ENCODE peak calls at places on chromosomes 4 and X, in seven cellular contexts. One of them, this sample, is unnamed.

GRCh38 chr4:15515106-15515505 is 45.4 kb downstream of the CC2D2A start:
- DNase-seq in tibial nerve: no peak
- DNase-seq in lower lobe of right lung: no peak
- DNase-seq in OCI-LY7: no peak
- DNase-seq in pancreas: no peak
- DNase-seq in Panc1: no peak
- DNase-seq in left lung: no peak
- DNase-seq in this sample: no peak

GRCh38 chrX:153637121-153638040 is 9.6 kb upstream of the DUSP9 start:
- DNase-seq in tibial nerve: no peak
- DNase-seq in lower lobe of right lung: no peak
- DNase-seq in OCI-LY7: no peak
- DNase-seq in pancreas: no peak
- DNase-seq in Panc1: no peak
- DNase-seq in left lung: no peak
- DNase-seq in this sample: no peak

GRCh38 chr4:100707786-100708185 is 190.0 kb upstream of the EMCN start:
- DNase-seq in tibial nerve: no peak
- DNase-seq in lower lobe of right lung: no peak
- DNase-seq in OCI-LY7: no peak
- DNase-seq in pancreas: no peak
- DNase-seq in Panc1: no peak
- DNase-seq in left lung: no peak
- DNase-seq in this sample: no peak

GRCh38 chr4:8188743-8189550 is 10.1 kb upstream of the SH3TC1 start:
- DNase-seq in tibial nerve: no peak
- DNase-seq in lower lobe of right lung: peak; percentile 82
- DNase-seq in OCI-LY7: no peak
- DNase-seq in pancreas: peak; percentile 61
- DNase-seq in Panc1: no peak
- DNase-seq in left lung: peak; percentile 85
- DNase-seq in this sample: no peak

GRCh38 chrX:65587616-65588526 is 53.3 kb upstream of the LAS1L start:
- DNase-seq in tibial nerve: peak; percentile 78
- DNase-seq in lower lobe of right lung: peak; percentile 75
- DNase-seq in OCI-LY7: no peak
- DNase-seq in pancreas: peak; percentile 29
- DNase-seq in Panc1: no peak
- DNase-seq in left lung: peak; percentile 70
- DNase-seq in this sample: no peak

GRCh38 chrX:10433296-10433965 is 187.0 kb downstream of the MID1 start:
- DNase-seq in tibial nerve: no peak
- DNase-seq in lower lobe of right lung: no peak
- DNase-seq in OCI-LY7: no peak
- DNase-seq in pancreas: no peak
- DNase-seq in Panc1: no peak
- DNase-seq in left lung: no peak
- DNase-seq in this sample: no peak

GRCh38 chrX:12497832-12498591 is 293.2 kb upstream of the PRPS2 start:
- DNase-seq in tibial nerve: no peak
- DNase-seq in lower lobe of right lung: no peak
- DNase-seq in OCI-LY7: peak; percentile 59
- DNase-seq in pancreas: no peak
- DNase-seq in Panc1: peak; percentile 10
- DNase-seq in left lung: no peak
- DNase-seq in this sample: no peak

GRCh38 chr4:33302298-33302697 is 2582.1 kb downstream of the PCDH7 start:
- DNase-seq in tibial nerve: no peak
- DNase-seq in lower lobe of right lung: no peak
- DNase-seq in OCI-LY7: no peak
- DNase-seq in pancreas: no peak
- DNase-seq in Panc1: no peak
- DNase-seq in left lung: no peak
- DNase-seq in this sample: no peak

GRCh38 chr4:165867961-165868360 is 5.1 kb upstream of the TLL1 start:
- DNase-seq in tibial nerve: no peak
- DNase-seq in lower lobe of right lung: no peak
- DNase-seq in OCI-LY7: no peak
- DNase-seq in pancreas: no peak
- DNase-seq in Panc1: no peak
- DNase-seq in left lung: no peak
- DNase-seq in this sample: no peak

GRCh38 chr4:38189445-38189844 is 229.2 kb downstream of the PTTG2 start:
- DNase-seq in tibial nerve: no peak
- DNase-seq in lower lobe of right lung: no peak
- DNase-seq in OCI-LY7: no peak
- DNase-seq in pancreas: no peak
- DNase-seq in Panc1: peak; percentile 77
- DNase-seq in left lung: no peak
- DNase-seq in this sample: peak; percentile 45

DNA sequence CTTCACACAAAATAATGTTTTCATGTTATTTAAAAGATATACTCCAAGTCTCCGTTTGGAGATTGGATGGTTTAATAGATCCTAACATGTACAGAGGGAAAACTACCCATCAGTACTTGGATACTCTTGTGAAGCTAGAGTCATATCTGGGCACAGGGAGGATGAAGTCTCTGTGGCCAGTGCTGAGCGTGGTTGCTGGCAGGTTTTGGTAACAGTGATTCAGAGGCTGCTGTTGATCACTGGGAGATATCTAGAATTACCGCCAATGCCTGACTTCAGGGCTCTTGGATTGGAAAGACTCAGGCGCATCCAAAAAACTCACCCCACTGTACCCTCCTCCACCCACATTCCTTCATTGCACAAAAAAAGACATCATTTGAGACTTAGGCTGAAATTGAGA is 107.2 kb upstream of the PGRMC2 start:
- DNase-seq in tibial nerve: peak; percentile 26
- DNase-seq in lower lobe of right lung: no peak
- DNase-seq in OCI-LY7: no peak
- DNase-seq in pancreas: no peak
- DNase-seq in Panc1: no peak
- DNase-seq in left lung: no peak
- DNase-seq in this sample: no peak
- H3K4me1 ChIP-seq in tibial nerve: no peaks in the 10 kb centered on the region
- H3K4me1 ChIP-seq in lower lobe of right lung: no peaks in the 10 kb centered on the region
- H3K4me1 ChIP-seq in OCI-LY7: no peaks in the 10 kb centered on the region
- H3K4me1 ChIP-seq in pancreas: no peaks in the 10 kb centered on the region
- H3K4me1 ChIP-seq in Panc1: no peaks in the 10 kb centered on the region
- H3K4me1 ChIP-seq in left lung: no peaks in the 10 kb centered on the region
- H3K4me1 ChIP-seq in this sample: peaks cover 14% of the 10 kb centered on the region

GRCh38 chr4:185774815-185775684 is 36.9 kb downstream of the SORBS2 start:
- DNase-seq in tibial nerve: no peak
- DNase-seq in lower lobe of right lung: peak; percentile 51
- DNase-seq in OCI-LY7: no peak
- DNase-seq in pancreas: peak; percentile 68
- DNase-seq in Panc1: no peak
- DNase-seq in left lung: peak; percentile 64
- DNase-seq in this sample: peak; percentile 89

GRCh38 chr4:185772391-185773093 is 39.5 kb downstream of the SORBS2 start:
- DNase-seq in tibial nerve: no peak
- DNase-seq in lower lobe of right lung: no peak
- DNase-seq in OCI-LY7: no peak
- DNase-seq in pancreas: no peak
- DNase-seq in Panc1: no peak
- DNase-seq in left lung: no peak
- DNase-seq in this sample: no peak

GRCh38 chr4:185775792-185776555 is 36.0 kb downstream of the SORBS2 start:
- DNase-seq in tibial nerve: no peak
- DNase-seq in lower lobe of right lung: no peak
- DNase-seq in OCI-LY7: no peak
- DNase-seq in pancreas: no peak
- DNase-seq in Panc1: no peak
- DNase-seq in left lung: no peak
- DNase-seq in this sample: no peak

GRCh38 chr4:185773419-185773818 is 38.6 kb downstream of the SORBS2 start:
- DNase-seq in tibial nerve: no peak
- DNase-seq in lower lobe of right lung: peak; percentile 67
- DNase-seq in OCI-LY7: no peak
- DNase-seq in pancreas: peak; percentile 88
- DNase-seq in Panc1: no peak
- DNase-seq in left lung: peak; percentile 42
- DNase-seq in this sample: no peak

DNA sequence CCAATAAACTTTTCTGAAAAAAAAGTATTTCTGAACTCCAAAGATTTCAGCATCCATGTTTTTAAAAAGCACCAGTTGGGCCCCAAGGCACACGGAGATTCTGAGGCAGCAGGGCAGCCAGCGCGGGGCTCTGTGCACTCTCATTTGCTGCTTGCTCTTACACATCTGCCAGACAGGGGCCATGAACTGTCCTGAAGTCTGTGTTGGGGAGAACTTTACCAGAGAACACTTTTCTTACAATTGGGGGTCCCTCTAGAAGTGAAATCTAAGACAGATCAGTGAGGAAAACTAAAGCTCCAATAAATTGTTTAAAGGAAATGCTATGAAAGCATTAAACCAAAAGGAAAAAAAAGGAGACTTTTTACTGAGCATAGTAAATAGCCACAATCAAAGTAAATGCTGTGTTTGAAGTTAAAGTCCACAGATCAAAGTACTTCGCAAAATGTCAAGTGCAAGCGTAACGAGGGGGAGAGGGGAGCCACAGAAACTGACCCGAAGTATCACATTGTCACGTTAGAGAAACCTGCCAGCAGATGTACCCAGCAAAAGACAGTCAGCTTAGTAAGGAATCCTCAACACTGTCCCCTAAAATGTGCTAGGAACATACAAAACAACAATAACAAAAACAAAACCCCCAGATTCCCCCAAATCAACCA is 37.8 kb downstream of the SORBS2 start:
- DNase-seq in tibial nerve: no peak
- DNase-seq in lower lobe of right lung: no peak
- DNase-seq in OCI-LY7: no peak
- DNase-seq in pancreas: peak; percentile 38
- DNase-seq in Panc1: no peak
- DNase-seq in left lung: no peak
- DNase-seq in this sample: no peak
- H3K4me3 ChIP-seq in tibial nerve: peak overlapping the region; percentile 11
- H3K4me3 ChIP-seq in lower lobe of right lung: peak overlapping the region; percentile 37
- H3K4me3 ChIP-seq in OCI-LY7: no peak overlapping the region
- H3K4me3 ChIP-seq in pancreas: no peak overlapping the region
- H3K4me3 ChIP-seq in Panc1: no peak overlapping the region
- H3K4me3 ChIP-seq in left lung: peak overlapping the region; percentile 21
- H3K4me3 ChIP-seq in this sample: peak overlapping the region; percentile 30

GRCh38 chrX:1242901-1243402 is 25.7 kb upstream of the CSF2RA start:
- DNase-seq in tibial nerve: no peak
- DNase-seq in lower lobe of right lung: no peak
- DNase-seq in OCI-LY7: no peak
- DNase-seq in pancreas: no peak
- DNase-seq in Panc1: no peak
- DNase-seq in left lung: no peak
- DNase-seq in this sample: no peak
- H3K27ac ChIP-seq in tibial nerve: no peak overlapping the region
- H3K27ac ChIP-seq in lower lobe of right lung: no peak overlapping the region
- H3K27ac ChIP-seq in OCI-LY7: no peak overlapping the region
- H3K27ac ChIP-seq in pancreas: no peak overlapping the region
- H3K27ac ChIP-seq in Panc1: no peak overlapping the region
- H3K27ac ChIP-seq in left lung: no peak overlapping the region
- H3K27ac ChIP-seq in this sample: no peak overlapping the region

GRCh38 chr4:150140774-150141400 is 62.6 kb downstream of the DCLK2 start:
- DNase-seq in tibial nerve: no peak
- DNase-seq in lower lobe of right lung: no peak
- DNase-seq in OCI-LY7: no peak
- DNase-seq in pancreas: no peak
- DNase-seq in Panc1: no peak
- DNase-seq in left lung: no peak
- DNase-seq in this sample: peak; percentile 48
- H3K4me1 ChIP-seq in tibial nerve: no peaks in the 10 kb centered on the region
- H3K4me1 ChIP-seq in lower lobe of right lung: no peaks in the 10 kb centered on the region
- H3K4me1 ChIP-seq in OCI-LY7: no peaks in the 10 kb centered on the region
- H3K4me1 ChIP-seq in pancreas: no peaks in the 10 kb centered on the region
- H3K4me1 ChIP-seq in Panc1: peaks cover 8% of the 10 kb centered on the region
- H3K4me1 ChIP-seq in left lung: peaks cover 2% of the 10 kb centered on the region
- H3K4me1 ChIP-seq in this sample: peaks cover 30% of the 10 kb centered on the region